ENCODE peak calls at places on chromosomes 12 and 14, in five cellular contexts. Y, U, T, J and F are unnamed samples.

GRCh38 chr12:17661250-17661649 is 428.7 kb downstream of the RERGL start:
- DNase-seq in Y (no peak), U (no peak), T (no peak), J (no peak), F (peak)

GRCh38 chr12:16581416-16581815 is 24.5 kb downstream of the LMO3 start:
- DNase-seq in Y (no peak), U (no peak), T (no peak), J (no peak), F (peak)

GRCh38 chr14:88611878-88612277 is 49.0 kb downstream of the ZC3H14 start:
- DNase-seq in Y (peak), U (no peak), T (peak), J (no peak), F (no peak)

GRCh38 chr12:116880817-116881324 is 370 bp downstream of the HRK start:
- DNase-seq in Y (peak), U (no peak), T (peak), J (peak), F (peak)

GRCh38 chr12:131383291-131383690 is 327.6 kb upstream of the SFSWAP start:
- DNase-seq in Y (no peak), U (no peak), T (no peak), J (no peak), F (no peak)

GRCh38 chr14:98847520-98848468 is 424.2 kb downstream of the BCL11B start:
- DNase-seq in Y (no peak), U (no peak), T (no peak), J (no peak), F (no peak)

GRCh38 chr12:124369055-124369900 is 74.4 kb downstream of the RFLNA start:
- DNase-seq in Y (peak), U (no peak), T (peak), J (no peak), F (peak)

GRCh38 chr12:54021006-54021405 is 7.2 kb upstream of the HOXC6 start:
- DNase-seq in Y (no peak), U (no peak), T (peak), J (no peak), F (no peak)

GRCh38 chr12:108134744-108135143 is 5.7 kb downstream of the WSCD2 start:
- DNase-seq in Y (no peak), U (no peak), T (no peak), J (no peak), F (no peak)

GRCh38 chr14:92610849-92611271 is 97.3 kb downstream of the RIN3 start:
- DNase-seq in Y (no peak), U (no peak), T (no peak), J (no peak), F (peak)

GRCh38 chr12:54925319-54925718 is 59.2 kb downstream of the TESPA1 start:
- DNase-seq in Y (no peak), U (no peak), T (no peak), J (no peak), F (no peak)

GRCh38 chr12:66426696-66427095 is 124.4 kb downstream of the HELB start:
- DNase-seq in Y (no peak), U (no peak), T (no peak), J (no peak), F (no peak)

GRCh38 chr14:52522033-52522432 is 30.3 kb downstream of the TXNDC16 start:
- DNase-seq in Y (no peak), U (no peak), T (no peak), J (no peak), F (no peak)

GRCh38 chr12:78115889-78116288 is 285.2 kb downstream of the NAV3 start:
- DNase-seq in Y (no peak), U (no peak), T (no peak), J (no peak), F (no peak)

GRCh38 chr12:68455676-68456345 is 123.6 kb upstream of the MDM1 start:
- DNase-seq in Y (no peak), U (no peak), T (no peak), J (peak), F (no peak)

GRCh38 chr14:30983858-30984257 is 41.6 kb upstream of the AP4S1 start:
- DNase-seq in Y (no peak), U (no peak), T (no peak), J (no peak), F (no peak)

GRCh38 chr14:34052658-34053014 is 101.8 kb upstream of the EGLN3 start:
- DNase-seq in Y (no peak), U (no peak), T (peak), J (no peak), F (peak)

GRCh38 chr12:98754095-98754494 is 109.0 kb downstream of the APAF1 start:
- DNase-seq in Y (no peak), U (peak), T (peak), J (no peak), F (peak)

GRCh38 chr12:50218386-50218785 is 51.2 kb upstream of the CERS5 start:
- DNase-seq in Y (no peak), U (no peak), T (peak), J (no peak), F (peak)

GRCh38 chr14:61720302-61720677 is 25.0 kb downstream of the HIF1A start:
- DNase-seq in Y (no peak), U (no peak), T (peak), J (no peak), F (peak)

GRCh38 chr14:96486705-96487104 is 15.5 kb upstream of the PAPOLA start:
- DNase-seq in Y (no peak), U (no peak), T (no peak), J (no peak), F (no peak)

GRCh38 chr14:68607081-68607851 is 185.6 kb downstream of the ZFP36L1 start:
- DNase-seq in Y (no peak), U (no peak), T (peak), J (no peak), F (peak)

GRCh38 chr14:91029451-91030217 is 30.8 kb downstream of the RPS6KA5 start:
- DNase-seq in Y (no peak), U (no peak), T (no peak), J (no peak), F (no peak)

GRCh38 chr14:90509403-90509802 is 112.6 kb downstream of the CALM1 start:
- DNase-seq in Y (no peak), U (no peak), T (no peak), J (no peak), F (peak)

GRCh38 chr14:68784298-68784910 is 8.5 kb downstream of the ZFP36L1 start:
- DNase-seq in Y (no peak), U (no peak), T (peak), J (no peak), F (peak)

GRCh38 chr12:54277823-54278276 is 2.1 kb downstream of the CBX5 start:
- DNase-seq in Y (no peak), U (no peak), T (peak), J (no peak), F (peak)

GRCh38 chr12:132502882-132503193 is 12.9 kb downstream of the FBRSL1 start:
- DNase-seq in Y (no peak), U (no peak), T (no peak), J (no peak), F (no peak)
- H2AFZ ChIP-seq in Y (no peak), U (no peak), T (no peak), J (no peak), F (no peak)

DNA sequence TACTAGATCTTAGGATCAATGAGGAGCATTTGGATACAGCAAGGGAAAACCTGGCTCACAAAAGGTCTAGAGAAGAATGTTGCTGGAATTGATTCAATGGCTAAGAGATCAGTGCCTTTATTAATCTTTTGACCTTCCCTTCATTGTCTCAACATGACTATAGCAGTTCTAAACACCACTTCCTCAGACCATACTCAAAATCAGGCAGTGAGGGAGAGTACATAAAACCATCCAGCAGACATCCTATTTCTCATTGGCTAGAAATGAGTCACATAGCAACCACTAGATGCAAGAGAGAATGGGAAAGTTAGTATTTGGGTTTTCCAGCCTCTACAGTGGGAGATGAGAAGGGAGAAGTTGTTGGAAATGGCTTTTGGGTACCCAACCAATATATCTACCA is 151.4 kb upstream of the NUDT4 start:
- DNase-seq in Y (no peak), U (no peak), T (peak), J (no peak), F (peak)
- H3K4me2 ChIP-seq in Y (no peak), U (no peak), T (no peak), J (no peak), F (no peak)

DNA sequence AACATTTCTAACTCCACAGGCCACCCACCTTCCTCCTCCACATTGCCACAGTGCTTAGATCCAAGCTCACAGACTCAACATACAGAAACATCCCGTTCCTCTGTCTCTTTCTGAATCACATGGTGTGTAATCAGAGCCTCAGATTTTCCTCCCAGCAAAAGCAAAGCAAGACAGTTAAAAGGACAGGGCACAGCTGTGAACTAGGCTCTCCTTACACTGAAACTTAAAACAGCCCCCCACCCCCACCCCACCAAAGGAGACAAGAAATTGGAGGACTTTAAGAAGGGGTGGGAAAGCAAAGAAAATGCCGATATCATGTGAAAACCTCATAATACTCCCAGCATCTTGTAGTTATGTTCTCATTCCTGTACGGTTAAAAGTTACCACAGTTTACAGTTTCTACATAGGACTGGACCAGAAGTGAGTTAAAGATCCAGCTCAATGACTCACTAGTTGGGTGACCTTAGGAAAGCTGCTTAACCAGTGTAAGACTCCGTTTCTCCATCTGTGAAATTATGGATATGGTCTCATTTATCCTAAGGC is 4.8 kb downstream of the YBX3 start:
- DNase-seq in Y (no peak), U (no peak), T (peak), J (no peak), F (peak)
- H3K9ac ChIP-seq in Y (no peak), U (no peak), T (peak), J (no peak), F (no peak)

GRCh38 chr12:25518512-25518911 is 34.6 kb downstream of the LMNTD1 start:
- DNase-seq in Y (no peak), U (peak), T (peak), J (no peak), F (no peak)
- H2AFZ ChIP-seq in Y (peak), U (no peak), T (peak), J (no peak), F (no peak)

DNA sequence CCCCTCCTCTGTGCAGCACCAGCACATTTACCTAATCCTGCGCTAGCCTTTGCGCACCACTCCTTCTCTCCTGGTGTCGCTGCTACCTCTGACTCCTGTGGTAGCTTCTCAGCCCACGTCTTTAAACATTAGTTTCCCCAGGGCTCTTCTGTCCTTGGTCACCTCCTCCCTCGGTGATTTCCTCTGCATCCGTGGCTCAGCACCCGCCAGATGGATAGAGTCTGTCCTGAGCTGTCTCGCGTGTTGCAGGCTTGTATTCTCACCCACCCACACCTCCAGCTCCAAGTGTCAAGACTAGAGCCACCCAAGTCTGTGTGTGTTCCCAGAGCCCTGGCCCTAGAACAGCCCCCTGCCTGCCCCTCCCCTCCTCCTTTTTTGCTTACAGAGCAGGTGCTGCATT is 83.2 kb downstream of the EML1 start:
- DNase-seq in Y (no peak), U (no peak), T (no peak), J (no peak), F (no peak)
- H3K4me2 ChIP-seq in Y (no peak), U (no peak), T (no peak), J (no peak), F (no peak)

GRCh38 chr12:110505332-110505731 is 3.2 kb downstream of the RAD9B start:
- DNase-seq in Y (no peak), U (no peak), T (no peak), J (no peak), F (no peak)
- H3K9ac ChIP-seq in Y (no peak), U (no peak), T (no peak), J (no peak), F (no peak)